ENCODE peak calls at places on chromosomes 5 and 9, in seven cellular contexts. One of them, this sample, is unnamed.
A peak's percentile ranks its signal among the peaks of the same experiment; 100 is the strongest.

GRCh38 chr9:7081065-7081600 is 323.4 kb downstream of the KDM4C start:
- DNase-seq in uterus: no peak
- DNase-seq in upper lobe of left lung: no peak
- DNase-seq in prostate gland: no peak
- DNase-seq in tibial nerve: no peak
- DNase-seq in heart left ventricle: no peak
- DNase-seq in sigmoid colon: no peak
- DNase-seq in this sample: no peak

GRCh38 chr5:40383719-40384651 is 295.7 kb upstream of the PTGER4 start:
- DNase-seq in uterus: no peak
- DNase-seq in tibial nerve: no peak
- DNase-seq in prostate gland: no peak
- DNase-seq in sigmoid colon: no peak
- DNase-seq in upper lobe of left lung: no peak
- DNase-seq in heart left ventricle: no peak
- DNase-seq in this sample: no peak

GRCh38 chr9:133632806-133633680 is 3.1 kb upstream of the DBH start:
- DNase-seq in sigmoid colon: no peak
- DNase-seq in heart left ventricle: no peak
- DNase-seq in tibial nerve: no peak
- DNase-seq in prostate gland: no peak
- DNase-seq in uterus: no peak
- DNase-seq in upper lobe of left lung: no peak
- DNase-seq in this sample: no peak

GRCh38 chr9:73565026-73565425 is 413.4 kb downstream of the ANXA1 start:
- DNase-seq in sigmoid colon: no peak
- DNase-seq in tibial nerve: no peak
- DNase-seq in uterus: no peak
- DNase-seq in upper lobe of left lung: no peak
- DNase-seq in heart left ventricle: no peak
- DNase-seq in prostate gland: no peak
- DNase-seq in this sample: no peak

GRCh38 chr5:172123269-172123692 is 64.7 kb downstream of the STK10 start:
- DNase-seq in upper lobe of left lung: no peak
- DNase-seq in sigmoid colon: no peak
- DNase-seq in uterus: no peak
- DNase-seq in heart left ventricle: peak; percentile 89
- DNase-seq in tibial nerve: peak; percentile 77
- DNase-seq in prostate gland: no peak
- DNase-seq in this sample: peak; percentile 50

GRCh38 chr9:102185371-102185770 is 446.9 kb upstream of the GRIN3A start:
- DNase-seq in heart left ventricle: peak; percentile 11
- DNase-seq in sigmoid colon: no peak
- DNase-seq in uterus: no peak
- DNase-seq in tibial nerve: no peak
- DNase-seq in upper lobe of left lung: no peak
- DNase-seq in prostate gland: peak; percentile 62
- DNase-seq in this sample: peak; percentile 53

GRCh38 chr9:133408042-133408441 is 9.8 kb downstream of the REXO4 start:
- DNase-seq in sigmoid colon: no peak
- DNase-seq in tibial nerve: no peak
- DNase-seq in upper lobe of left lung: no peak
- DNase-seq in uterus: no peak
- DNase-seq in heart left ventricle: no peak
- DNase-seq in prostate gland: no peak
- DNase-seq in this sample: no peak

GRCh38 chr5:16784843-16785791 is 151.0 kb downstream of the MYO10 start:
- DNase-seq in prostate gland: no peak
- DNase-seq in uterus: no peak
- DNase-seq in sigmoid colon: no peak
- DNase-seq in heart left ventricle: no peak
- DNase-seq in tibial nerve: no peak
- DNase-seq in upper lobe of left lung: no peak
- DNase-seq in this sample: no peak

GRCh38 chr5:152306386-152306785 is 98.7 kb downstream of the NMUR2 start:
- DNase-seq in prostate gland: no peak
- DNase-seq in upper lobe of left lung: no peak
- DNase-seq in tibial nerve: no peak
- DNase-seq in sigmoid colon: no peak
- DNase-seq in uterus: no peak
- DNase-seq in heart left ventricle: no peak
- DNase-seq in this sample: no peak

GRCh38 chr5:124677376-124677998 is 69.0 kb downstream of the ZNF608 start:
- DNase-seq in prostate gland: no peak
- DNase-seq in upper lobe of left lung: no peak
- DNase-seq in sigmoid colon: peak; percentile 83
- DNase-seq in heart left ventricle: peak; percentile 36
- DNase-seq in uterus: no peak
- DNase-seq in tibial nerve: no peak
- DNase-seq in this sample: peak; percentile 35

GRCh38 chr9:106878943-106879916 is 16.3 kb downstream of the ZNF462 start:
- DNase-seq in uterus: peak; percentile 87
- DNase-seq in sigmoid colon: peak; percentile 94
- DNase-seq in tibial nerve: peak; percentile 15
- DNase-seq in heart left ventricle: peak; percentile 81
- DNase-seq in upper lobe of left lung: no peak
- DNase-seq in prostate gland: peak; percentile 89
- DNase-seq in this sample: peak; percentile 37

GRCh38 chr5:140737486-140737885 is 37.2 kb downstream of the ZMAT2 start:
- DNase-seq in heart left ventricle: no peak
- DNase-seq in upper lobe of left lung: no peak
- DNase-seq in tibial nerve: no peak
- DNase-seq in sigmoid colon: no peak
- DNase-seq in prostate gland: no peak
- DNase-seq in uterus: no peak
- DNase-seq in this sample: no peak

DNA sequence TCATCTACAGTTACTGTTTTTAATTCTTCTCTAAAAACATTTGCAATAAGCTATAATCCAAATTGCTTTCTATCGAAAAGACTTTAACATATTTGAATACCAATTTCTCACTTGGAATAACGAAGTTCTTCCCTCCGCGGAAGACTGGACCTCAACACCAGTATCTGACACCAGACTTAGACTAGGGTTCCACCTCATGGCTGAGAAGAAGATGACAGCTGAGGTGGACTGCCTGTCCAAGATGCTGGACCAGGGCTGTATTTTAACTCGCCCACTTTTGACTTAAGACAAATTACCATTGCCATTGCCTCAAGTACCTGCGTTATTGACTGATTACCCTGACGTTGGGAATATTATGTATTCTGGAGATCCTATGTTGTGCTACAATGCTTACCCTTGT is 34.1 kb downstream of the ZMAT2 start:
- DNase-seq in prostate gland: no peak
- DNase-seq in upper lobe of left lung: no peak
- DNase-seq in sigmoid colon: no peak
- DNase-seq in uterus: no peak
- DNase-seq in tibial nerve: peak; percentile 8
- DNase-seq in heart left ventricle: peak; percentile 20
- DNase-seq in this sample: peak; percentile 44
- TF ChIP-seq CTCF in prostate gland: peak; percentile 8
- TF ChIP-seq CTCF in upper lobe of left lung: peak; percentile 14
- TF ChIP-seq CTCF in sigmoid colon: no peak
- TF ChIP-seq CTCF in uterus: peak; percentile 36
- TF ChIP-seq CTCF in tibial nerve: peak; percentile 15
- TF ChIP-seq CTCF in heart left ventricle: peak; percentile 30
- TF ChIP-seq CTCF in this sample: peak; percentile 6

GRCh38 chr9:131397100-131397790 is 3.4 kb downstream of the PRRC2B start:
- DNase-seq in tibial nerve: no peak
- DNase-seq in upper lobe of left lung: no peak
- DNase-seq in heart left ventricle: no peak
- DNase-seq in uterus: no peak
- DNase-seq in sigmoid colon: no peak
- DNase-seq in prostate gland: peak; percentile 63
- DNase-seq in this sample: peak; percentile 48
- H3K4me3 ChIP-seq in tibial nerve: peak overlapping the region; percentile 20
- H3K4me3 ChIP-seq in upper lobe of left lung: no peak overlapping the region
- H3K4me3 ChIP-seq in heart left ventricle: peak overlapping the region; percentile 62
- H3K4me3 ChIP-seq in uterus: peak overlapping the region; percentile 0
- H3K4me3 ChIP-seq in sigmoid colon: no peak overlapping the region
- H3K4me3 ChIP-seq in prostate gland: no peak overlapping the region
- H3K4me3 ChIP-seq in this sample: no peak overlapping the region

GRCh38 chr9:137077758-137078693 is 709 bp downstream of the UAP1L1 start:
- DNase-seq in heart left ventricle: no peak
- DNase-seq in tibial nerve: no peak
- DNase-seq in upper lobe of left lung: peak; percentile 87
- DNase-seq in sigmoid colon: peak; percentile 69
- DNase-seq in uterus: no peak
- DNase-seq in prostate gland: no peak
- DNase-seq in this sample: no peak

GRCh38 chr9:137076636-137077009 is 694 bp upstream of the UAP1L1 start:
- DNase-seq in prostate gland: no peak
- DNase-seq in sigmoid colon: no peak
- DNase-seq in tibial nerve: no peak
- DNase-seq in uterus: no peak
- DNase-seq in heart left ventricle: no peak
- DNase-seq in upper lobe of left lung: no peak
- DNase-seq in this sample: no peak

GRCh38 chr9:137075275-137075775 is 2.0 kb upstream of the UAP1L1 start:
- DNase-seq in heart left ventricle: no peak
- DNase-seq in upper lobe of left lung: no peak
- DNase-seq in uterus: no peak
- DNase-seq in prostate gland: no peak
- DNase-seq in tibial nerve: no peak
- DNase-seq in sigmoid colon: no peak
- DNase-seq in this sample: no peak

GRCh38 chr9:137078701-137079400 is 1.5 kb downstream of the UAP1L1 start:
- DNase-seq in tibial nerve: no peak
- DNase-seq in heart left ventricle: no peak
- DNase-seq in prostate gland: no peak
- DNase-seq in sigmoid colon: peak; percentile 62
- DNase-seq in upper lobe of left lung: no peak
- DNase-seq in uterus: no peak
- DNase-seq in this sample: no peak

GRCh38 chr9:137077010-137077747 is at the start of gene UAP1L1:
- DNase-seq in uterus: peak; percentile 70
- DNase-seq in sigmoid colon: peak; percentile 91
- DNase-seq in tibial nerve: peak; percentile 77
- DNase-seq in prostate gland: peak; percentile 78
- DNase-seq in heart left ventricle: peak; percentile 83
- DNase-seq in upper lobe of left lung: peak; percentile 94
- DNase-seq in this sample: peak; percentile 75
- TF ChIP-seq POLR2A in uterus: peak; percentile 38
- TF ChIP-seq POLR2A in sigmoid colon: no peak
- TF ChIP-seq POLR2A in tibial nerve: peak; percentile 75
- TF ChIP-seq POLR2A in prostate gland: peak; percentile 59
- TF ChIP-seq POLR2A in heart left ventricle: peak; percentile 45
- TF ChIP-seq POLR2A in upper lobe of left lung: peak; percentile 37
- TF ChIP-seq POLR2A in this sample: no peak

GRCh38 chr5:34450338-34450737 is 205.8 kb upstream of the RAI14 start:
- DNase-seq in uterus: no peak
- DNase-seq in tibial nerve: no peak
- DNase-seq in prostate gland: no peak
- DNase-seq in sigmoid colon: no peak
- DNase-seq in upper lobe of left lung: no peak
- DNase-seq in heart left ventricle: no peak
- DNase-seq in this sample: no peak

GRCh38 chr5:34455096-34455495 is 201.0 kb upstream of the RAI14 start:
- DNase-seq in uterus: no peak
- DNase-seq in heart left ventricle: no peak
- DNase-seq in prostate gland: no peak
- DNase-seq in tibial nerve: no peak
- DNase-seq in upper lobe of left lung: no peak
- DNase-seq in sigmoid colon: no peak
- DNase-seq in this sample: no peak

GRCh38 chr5:34447424-34447823 is 208.7 kb upstream of the RAI14 start:
- DNase-seq in uterus: no peak
- DNase-seq in tibial nerve: no peak
- DNase-seq in upper lobe of left lung: no peak
- DNase-seq in prostate gland: no peak
- DNase-seq in sigmoid colon: no peak
- DNase-seq in heart left ventricle: no peak
- DNase-seq in this sample: no peak

GRCh38 chr5:34449639-34450038 is 206.5 kb upstream of the RAI14 start:
- DNase-seq in tibial nerve: no peak
- DNase-seq in uterus: no peak
- DNase-seq in heart left ventricle: no peak
- DNase-seq in sigmoid colon: no peak
- DNase-seq in prostate gland: no peak
- DNase-seq in upper lobe of left lung: no peak
- DNase-seq in this sample: no peak

GRCh38 chr5:34452170-34452828 is 203.8 kb upstream of the RAI14 start:
- DNase-seq in tibial nerve: no peak
- DNase-seq in upper lobe of left lung: no peak
- DNase-seq in sigmoid colon: no peak
- DNase-seq in prostate gland: no peak
- DNase-seq in heart left ventricle: no peak
- DNase-seq in uterus: no peak
- DNase-seq in this sample: no peak
- TF ChIP-seq CTCF in tibial nerve: no peak
- TF ChIP-seq CTCF in upper lobe of left lung: no peak
- TF ChIP-seq CTCF in sigmoid colon: no peak
- TF ChIP-seq CTCF in prostate gland: peak; percentile 70
- TF ChIP-seq CTCF in heart left ventricle: no peak
- TF ChIP-seq CTCF in uterus: no peak
- TF ChIP-seq CTCF in this sample: peak; percentile 30

GRCh38 chr5:150447188-150447587 is 2.4 kb downstream of the RPS14 start:
- DNase-seq in heart left ventricle: no peak
- DNase-seq in sigmoid colon: no peak
- DNase-seq in prostate gland: no peak
- DNase-seq in tibial nerve: no peak
- DNase-seq in upper lobe of left lung: no peak
- DNase-seq in uterus: no peak
- DNase-seq in this sample: no peak
- H3K4me3 ChIP-seq in heart left ventricle: no peak overlapping the region
- H3K4me3 ChIP-seq in sigmoid colon: no peak overlapping the region
- H3K4me3 ChIP-seq in prostate gland: no peak overlapping the region
- H3K4me3 ChIP-seq in tibial nerve: no peak overlapping the region
- H3K4me3 ChIP-seq in upper lobe of left lung: no peak overlapping the region
- H3K4me3 ChIP-seq in uterus: no peak overlapping the region
- H3K4me3 ChIP-seq in this sample: no peak overlapping the region

GRCh38 chr9:130837002-130837511 is 2.0 kb downstream of the ABL1 start:
- DNase-seq in sigmoid colon: no peak
- DNase-seq in prostate gland: no peak
- DNase-seq in uterus: no peak
- DNase-seq in tibial nerve: no peak
- DNase-seq in upper lobe of left lung: no peak
- DNase-seq in heart left ventricle: no peak
- DNase-seq in this sample: no peak
- TF ChIP-seq POLR2A in sigmoid colon: no peak
- TF ChIP-seq POLR2A in prostate gland: no peak
- TF ChIP-seq POLR2A in uterus: no peak
- TF ChIP-seq POLR2A in tibial nerve: no peak
- TF ChIP-seq POLR2A in upper lobe of left lung: no peak
- TF ChIP-seq POLR2A in heart left ventricle: no peak
- TF ChIP-seq POLR2A in this sample: no peak

This sample was measured in body of pancreas.